ENCODE peak calls at places on chromosomes 3 and 15, in four cellular contexts. F is NCI-H1092, S is astrocyte, I is NCI-H345. O is an unnamed sample.

GRCh38 chr15:66819084-66819483 is 117.0 kb downstream of the SMAD6 start:
- DNase-seq in F (no peak), S (no peak), I (no peak), O (no peak)

GRCh38 chr3:126135056-126135397 is 45.4 kb downstream of the ALDH1L1 start:
- DNase-seq in F (no peak), S (no peak), I (no peak), O (no peak)

GRCh38 chr3:15899438-15899837 is 101.7 kb upstream of the ANKRD28 start:
- DNase-seq in F (no peak), S (peak), I (peak), O (no peak)

GRCh38 chr3:23172059-23172458 is 31.1 kb upstream of the UBE2E2 start:
- DNase-seq in F (no peak), S (no peak), I (no peak), O (no peak)

GRCh38 chr15:41993447-41994170 is 21.3 kb upstream of the EHD4 start:
- DNase-seq in F (no peak), S (no peak), I (no peak), O (no peak)

GRCh38 chr3:111621535-111621934 is 26.4 kb upstream of the ZBED2 start:
- DNase-seq in F (no peak), S (no peak), I (no peak), O (no peak)

GRCh38 chr15:91135201-91136130 is 35.4 kb downstream of the SV2B start:
- DNase-seq in F (no peak), S (no peak), I (no peak), O (no peak)

GRCh38 chr3:178496911-178497310 is 39.3 kb upstream of the KCNMB2 start:
- DNase-seq in F (no peak), S (no peak), I (no peak), O (no peak)

GRCh38 chr15:44427756-44428724 is 611 bp downstream of the CTDSPL2 start:
- DNase-seq in F (peak), S (peak), I (peak), O (peak)

GRCh38 chr15:49435201-49435600 is 12.2 kb downstream of the FGF7 start:
- DNase-seq in F (no peak), S (peak), I (no peak), O (no peak)

GRCh38 chr15:99106417-99107220 is 1.7 kb downstream of the SYNM start:
- DNase-seq in F (no peak), S (no peak), I (no peak), O (no peak)

GRCh38 chr3:42101481-42101880 is 10.3 kb downstream of the TRAK1 start:
- DNase-seq in F (no peak), S (no peak), I (no peak), O (no peak)

GRCh38 chr15:99059010-99059981 is 45.6 kb upstream of the SYNM start:
- DNase-seq in F (peak), S (peak), I (peak), O (peak)

GRCh38 chr3:35723480-35724097 is 84.3 kb downstream of the ARPP21 start:
- DNase-seq in F (no peak), S (no peak), I (no peak), O (no peak)

GRCh38 chr3:139234491-139234890 is 109.3 kb upstream of the MRPS22 start:
- DNase-seq in F (no peak), S (no peak), I (no peak), O (no peak)

GRCh38 chr15:41940441-41940857 is 31.9 kb downstream of the EHD4 start:
- DNase-seq in F (no peak), S (peak), I (no peak), O (no peak)

GRCh38 chr3:12025584-12025983 is 21.4 kb downstream of the SYN2 start:
- DNase-seq in F (no peak), S (no peak), I (no peak), O (no peak)

GRCh38 chr3:22360977-22361376 is 610.0 kb upstream of the ZNF385D start:
- DNase-seq in F (no peak), S (peak), I (no peak), O (no peak)

GRCh38 chr3:131036200-131036816 is 9.6 kb downstream of the NEK11 start:
- DNase-seq in F (no peak), S (peak), I (no peak), O (no peak)

GRCh38 chr3:34374521-34374920 is 576.1 kb downstream of the PDCD6IP start:
- DNase-seq in F (no peak), S (no peak), I (no peak), O (no peak)

GRCh38 chr3:150639262-150639661 is 36.1 kb downstream of the SELENOT start:
- DNase-seq in F (no peak), S (no peak), I (no peak), O (no peak)

O was measured in NCI-H1105.